ENCODE peak calls at places on chromosomes 16 and 17, in four cellular contexts. V is IMR-90, G is H9, Z is mesenchymal stem cell. W is an unnamed sample.

GRCh38 chr17:66915204-66915611 is 49.3 kb upstream of the CACNG4 start:
- DNase-seq in V (no peak), G (peak), Z (no peak), W (no peak)

GRCh38 chr16:7303014-7303676 is 29.5 kb upstream of the RBFOX1 start:
- DNase-seq in G (peak), V (no peak), Z (no peak), W (peak)

GRCh38 chr17:74006366-74006765 is 197.1 kb upstream of the RPL38 start:
- DNase-seq in Z (no peak), G (no peak), V (no peak), W (no peak)

GRCh38 chr16:17032332-17032731 is 438.4 kb downstream of the XYLT1 start:
- DNase-seq in V (no peak), G (no peak), Z (no peak), W (no peak)

GRCh38 chr16:69514366-69514765 is 51.4 kb upstream of the NFAT5 start:
- DNase-seq in Z (no peak), G (no peak), V (no peak), W (no peak)

GRCh38 chr17:65108152-65108551 is 29.0 kb upstream of the RGS9 start:
- DNase-seq in V (no peak), Z (no peak), G (no peak), W (no peak)

GRCh38 chr16:55710466-55710865 is 54.7 kb downstream of the SLC6A2 start:
- DNase-seq in Z (peak), V (no peak), G (peak), W (peak)

GRCh38 chr16:27109666-27110523 is 43.2 kb downstream of the C16orf82 start:
- DNase-seq in Z (peak), V (peak), G (peak), W (peak)

GRCh38 chr17:56595831-56596740 is 2.6 kb downstream of the NOG start:
- DNase-seq in V (peak), Z (peak), G (peak), W (peak)

GRCh38 chr17:75268931-75269330 is 2.1 kb downstream of the MIF4GD start:
- DNase-seq in V (no peak), G (no peak), Z (no peak), W (no peak)
- H3K23ac ChIP-seq in V (no peak), G (no peak), Z (no peak), W (no peak)

GRCh38 chr16:29820271-29820701 is at the start of gene MVP:
- DNase-seq in Z (peak), V (peak), G (no peak), W (no peak)
- H3K14ac ChIP-seq in Z (peak), V (peak), G (no peak), W (no peak)

DNA sequence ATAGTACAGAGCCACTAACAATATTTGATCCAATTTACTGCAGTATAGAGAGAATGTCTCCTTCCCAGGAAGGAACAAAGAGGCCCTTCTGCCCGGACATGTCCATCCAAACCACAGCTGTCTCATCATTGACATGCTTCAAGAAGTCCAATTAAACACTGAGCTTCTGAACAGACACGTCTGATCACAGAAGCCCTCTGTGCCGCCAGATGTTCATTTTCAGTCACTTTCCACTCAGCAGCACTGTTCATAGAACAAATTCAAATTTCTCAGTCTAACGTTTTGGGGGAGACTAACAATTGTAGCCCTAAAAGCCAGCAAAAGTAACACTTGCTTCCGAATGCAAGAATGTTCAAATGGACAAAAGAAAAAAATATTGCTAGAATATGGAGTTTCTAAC is 15.3 kb downstream of the ZC3H7A start:
- DNase-seq in G (no peak), Z (peak), V (no peak), W (no peak)
- H3K4me2 ChIP-seq in G (no peak), Z (peak), V (peak), W (no peak)

GRCh38 chr17:46818319-46818928 is at the start of gene WNT3:
- DNase-seq in V (no peak), Z (no peak), G (peak), W (no peak)
- H3K23ac ChIP-seq in V (no peak), Z (no peak), G (no peak), W (peak)

DNA sequence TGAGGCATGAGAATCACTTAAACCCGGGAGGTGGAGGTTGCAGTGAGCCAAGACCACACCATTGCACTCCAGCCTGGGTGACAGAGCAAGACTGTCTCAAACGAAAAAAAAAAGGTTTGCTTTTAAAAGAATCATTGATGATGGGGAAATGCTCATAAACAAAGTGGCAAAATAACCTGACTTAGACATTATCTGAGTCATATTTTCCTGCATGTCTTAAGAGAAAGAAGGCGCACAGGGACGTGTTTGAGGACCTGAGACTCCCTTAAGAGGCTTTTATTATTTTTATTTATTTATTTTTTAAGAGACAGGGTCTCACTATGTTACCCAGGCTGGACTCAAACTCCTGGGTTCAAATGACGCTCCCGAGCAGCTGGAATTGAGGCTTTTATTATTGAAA is 5.7 kb upstream of the PRPSAP1 start:
- DNase-seq in Z (no peak), V (no peak), G (no peak), W (no peak)
- H3K14ac ChIP-seq in Z (no peak), V (no peak), G (no peak), W (no peak)

DNA sequence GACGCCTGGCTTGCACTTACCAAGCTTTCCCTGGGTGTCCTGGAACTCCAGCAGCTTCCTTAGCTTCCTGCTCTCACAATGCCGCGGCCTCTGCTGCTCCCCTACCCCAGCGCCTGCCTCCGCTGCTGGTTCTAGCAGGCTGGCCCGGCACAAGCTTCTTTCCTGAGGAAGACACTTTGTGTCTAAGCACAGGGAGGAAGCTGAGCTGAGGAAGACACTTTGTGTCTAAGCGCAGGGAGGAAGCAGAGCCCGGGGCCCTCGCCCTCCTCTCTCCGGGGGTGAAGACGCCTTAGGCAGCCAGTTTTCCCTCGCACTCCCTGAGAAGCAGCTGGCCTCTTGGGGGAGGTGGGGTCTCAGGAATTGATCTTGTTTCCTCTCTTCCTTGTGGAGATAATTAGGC is 64.9 kb downstream of the PLD6 start:
- DNase-seq in Z (no peak), V (no peak), G (no peak), W (no peak)
- H3K4me2 ChIP-seq in Z (no peak), V (no peak), G (no peak), W (no peak)

GRCh38 chr17:38428643-38429371 is 543 bp downstream of the ARHGAP23 start:
- DNase-seq in Z (peak), G (peak), V (peak), W (no peak)
- H3K23ac ChIP-seq in Z (no peak), G (no peak), V (no peak), W (no peak)

GRCh38 chr17:5286846-5287245 is 4.8 kb downstream of the RABEP1 start:
- DNase-seq in G (peak), Z (no peak), V (no peak), W (no peak)

GRCh38 chr17:5283531-5284315 is 1.6 kb downstream of the RABEP1 start:
- DNase-seq in Z (peak), G (no peak), V (peak), W (no peak)

GRCh38 chr17:5281814-5282638 is at the start of gene RABEP1:
- DNase-seq in V (peak), G (peak), Z (peak), W (peak)

DNA sequence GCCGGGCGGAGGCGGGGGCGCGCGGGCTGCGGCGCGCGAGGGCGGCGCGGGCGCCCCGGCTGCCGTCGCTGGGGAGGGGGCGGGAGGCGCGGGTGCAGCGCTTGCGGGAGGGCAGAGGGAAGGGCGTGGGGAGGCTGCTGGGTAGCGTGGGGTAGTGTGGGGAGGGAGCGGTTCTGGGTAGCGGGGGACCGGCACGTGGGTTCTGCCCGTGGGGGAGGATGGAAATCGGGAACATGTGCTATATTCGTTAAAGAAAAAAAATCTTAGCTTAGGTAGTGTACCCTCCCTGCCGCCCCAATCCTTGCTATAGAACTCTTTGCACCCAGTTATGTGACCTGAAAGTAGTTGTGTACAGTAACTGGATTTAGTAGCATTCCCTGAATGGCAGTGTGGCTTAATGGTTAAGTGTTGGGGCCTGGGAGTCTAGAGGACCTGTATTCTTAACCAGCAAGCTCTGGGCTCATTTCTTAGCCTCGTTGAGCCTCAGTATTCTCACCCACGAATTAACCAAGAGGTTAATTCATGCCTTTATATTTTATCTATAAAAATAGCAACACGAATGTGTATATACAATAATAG is 644 bp downstream of the RABEP1 start:
- DNase-seq in V (no peak), G (no peak), Z (peak), W (no peak)
- H3K14ac ChIP-seq in V (peak), G (peak), Z (peak), W (no peak)

DNA sequence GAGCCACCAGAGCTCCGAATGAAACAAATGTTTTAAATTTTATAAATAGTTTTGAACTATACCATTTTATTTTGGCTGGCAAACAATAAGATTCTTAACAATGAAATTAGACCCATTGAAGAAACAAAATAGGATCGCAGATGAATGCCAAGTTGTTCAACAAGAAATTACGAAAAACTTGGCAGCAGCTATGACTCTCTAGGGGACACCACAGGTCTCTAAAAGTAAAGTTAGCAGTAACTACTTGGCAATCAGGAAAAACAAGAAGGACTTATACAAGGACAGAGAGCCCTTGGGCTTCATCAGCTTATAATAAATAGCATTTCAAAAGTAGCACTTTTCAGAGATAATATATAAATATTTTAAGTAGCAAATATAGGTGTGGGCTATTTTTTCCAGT is 603.8 kb upstream of the PSMD7 start:
- DNase-seq in G (no peak), Z (no peak), V (no peak), W (no peak)
- H3K4me2 ChIP-seq in G (no peak), Z (no peak), V (no peak), W (no peak)

GRCh38 chr17:21098934-21099687 is 27.7 kb upstream of the DHRS7B start:
- DNase-seq in V (peak), Z (peak), G (peak), W (peak)
- H3K23ac ChIP-seq in V (peak), Z (no peak), G (no peak), W (no peak)